ENCODE peak calls at places on chromosomes 2 and 18, in nine cellular contexts. H, B, V, L, E, U, G, S and F are unnamed samples.

GRCh38 chr2:168348076-168348475 is 100.7 kb upstream of the STK39 start:
- DNase-seq in U (no peak), V (peak; percentile 27), E (peak; percentile 37), B (no peak), S (no peak), G (no peak), L (no peak), H (peak; percentile 19), F (no peak)

GRCh38 chr2:7452110-7452851 is 535.1 kb downstream of the RNF144A start:
- DNase-seq in U (no peak), E (no peak), B (no peak), G (no peak), V (no peak), L (no peak), H (no peak), S (no peak), F (no peak)

GRCh38 chr2:241659150-241659739 is 21.8 kb downstream of the ATG4B start:
- DNase-seq in V (peak; percentile 4), E (peak; percentile 30), H (peak; percentile 52), S (peak; percentile 67), B (no peak), L (peak; percentile 76), U (no peak), G (peak; percentile 71), F (no peak)

GRCh38 chr2:217105733-217106649 is 246.1 kb upstream of the TNP1 start:
- DNase-seq in G (no peak), E (no peak), S (no peak), L (no peak), H (no peak), V (no peak), U (no peak), B (no peak), F (no peak)

GRCh38 chr2:215698566-215698965 is 262.7 kb upstream of the FN1 start:
- DNase-seq in B (no peak), H (no peak), U (no peak), S (no peak), V (peak; percentile 71), L (no peak), E (no peak), G (no peak), F (no peak)

GRCh38 chr2:64978514-64979268 is 10.5 kb upstream of the SLC1A4 start:
- DNase-seq in S (no peak), U (no peak), L (no peak), H (no peak), B (no peak), V (no peak), E (no peak), G (no peak), F (no peak)

GRCh38 chr2:175633227-175633626 is 368.8 kb downstream of the LNPK start:
- DNase-seq in H (no peak), S (no peak), V (no peak), B (no peak), L (no peak), E (no peak), G (no peak), U (no peak), F (no peak)

GRCh38 chr2:199458017-199458805 is 472 bp upstream of the SATB2 start:
- DNase-seq in H (peak; percentile 66), G (no peak), U (no peak), L (no peak), E (peak; percentile 61), V (peak; percentile 48), B (no peak), S (no peak), F (no peak)

GRCh38 chr18:14933049-14933851 is 185.3 kb downstream of the ANKRD30B start:
- DNase-seq in V (no peak), H (no peak), G (no peak), L (no peak), S (no peak), B (no peak), U (no peak), E (no peak), F (no peak)

GRCh38 chr2:206164261-206164862 is 4.7 kb downstream of the EEF1B2 start:
- DNase-seq in B (no peak), E (no peak), L (peak; percentile 78), V (peak; percentile 33), U (no peak), S (peak; percentile 75), G (no peak), H (peak; percentile 59), F (no peak)

GRCh38 chr2:3294066-3294465 is 83.6 kb downstream of the EIPR1 start:
- DNase-seq in U (no peak), V (peak; percentile 60), S (no peak), H (no peak), E (peak; percentile 16), G (no peak), B (no peak), L (no peak), F (no peak)

GRCh38 chr18:79011300-79011870 is 31.8 kb downstream of the SALL3 start:
- DNase-seq in B (no peak), H (no peak), U (no peak), E (no peak), V (no peak), S (no peak), G (no peak), L (no peak), F (no peak)

GRCh38 chr2:3631851-3632659 is 25.9 kb upstream of the ALLC start:
- DNase-seq in U (no peak), S (no peak), H (no peak), V (no peak), G (peak; percentile 42), B (no peak), E (no peak), L (no peak), F (no peak)

GRCh38 chr2:23620841-23621341 is 235.9 kb downstream of the KLHL29 start:
- DNase-seq in H (no peak), E (peak; percentile 82), L (peak; percentile 7), V (peak; percentile 83), S (no peak), G (no peak), U (no peak), B (no peak), F (no peak)

GRCh38 chr2:28359222-28360065 is 33.2 kb upstream of the FOSL2 start:
- DNase-seq in U (peak; percentile 67), H (no peak), E (no peak), G (peak; percentile 92), L (no peak), S (no peak), V (no peak), B (peak; percentile 38), F (peak; percentile 25)

GRCh38 chr2:217120429-217120828 is 260.6 kb upstream of the TNP1 start:
- DNase-seq in U (no peak), L (no peak), S (no peak), V (no peak), H (no peak), G (no peak), B (no peak), E (no peak), F (no peak)